ENCODE peak calls at places on chromosomes 16 and 17, in five cellular contexts. One of them, this sample, is unnamed. For H3K4me1, the result is how much of the 10 kb centered on the place peaks cover.

GRCh38 chr16:2954228-2954627 is 9.8 kb upstream of the KREMEN2 start:
- DNase-seq in neural progenitor cell: no peak
- DNase-seq in psoas muscle: peak
- DNase-seq in Caco-2: no peak
- DNase-seq in CD8-positive, alpha-beta T cell: no peak
- DNase-seq in this sample: no peak

GRCh38 chr16:1295465-1295864 is 14.0 kb upstream of the UBE2I start:
- DNase-seq in psoas muscle: no peak
- DNase-seq in neural progenitor cell: no peak
- DNase-seq in CD8-positive, alpha-beta T cell: no peak
- DNase-seq in Caco-2: no peak
- DNase-seq in this sample: no peak

GRCh38 chr16:58451945-58452401 is 48.0 kb upstream of the NDRG4 start:
- DNase-seq in Caco-2: peak
- DNase-seq in neural progenitor cell: no peak
- DNase-seq in psoas muscle: no peak
- DNase-seq in CD8-positive, alpha-beta T cell: no peak
- DNase-seq in this sample: no peak

GRCh38 chr16:9331503-9331902 is 240.1 kb downstream of the HAPSTR1 start:
- DNase-seq in psoas muscle: no peak
- DNase-seq in neural progenitor cell: no peak
- DNase-seq in Caco-2: no peak
- DNase-seq in CD8-positive, alpha-beta T cell: no peak
- DNase-seq in this sample: no peak

GRCh38 chr17:59618894-59619312 is 792 bp upstream of the CLTC start:
- DNase-seq in psoas muscle: no peak
- DNase-seq in neural progenitor cell: peak
- DNase-seq in Caco-2: no peak
- DNase-seq in CD8-positive, alpha-beta T cell: no peak
- DNase-seq in this sample: peak

GRCh38 chr16:57590654-57591085 is 37.8 kb upstream of the ADGRG1 start:
- DNase-seq in Caco-2: no peak
- DNase-seq in neural progenitor cell: no peak
- DNase-seq in CD8-positive, alpha-beta T cell: no peak
- DNase-seq in psoas muscle: no peak
- DNase-seq in this sample: no peak

GRCh38 chr16:14286381-14287230 is 215.5 kb downstream of the MRTFB start:
- DNase-seq in neural progenitor cell: peak
- DNase-seq in CD8-positive, alpha-beta T cell: peak
- DNase-seq in psoas muscle: peak
- DNase-seq in Caco-2: no peak
- DNase-seq in this sample: no peak

GRCh38 chr17:71496552-71496951 is 624.3 kb upstream of the SOX9 start:
- DNase-seq in neural progenitor cell: no peak
- DNase-seq in CD8-positive, alpha-beta T cell: no peak
- DNase-seq in psoas muscle: no peak
- DNase-seq in Caco-2: no peak
- DNase-seq in this sample: no peak

GRCh38 chr16:888901-889570 is 81.7 kb downstream of the LMF1 start:
- DNase-seq in neural progenitor cell: no peak
- DNase-seq in Caco-2: no peak
- DNase-seq in CD8-positive, alpha-beta T cell: no peak
- DNase-seq in psoas muscle: peak
- DNase-seq in this sample: no peak

GRCh38 chr16:67162439-67163163 is 1.9 kb upstream of the HSF4 start:
- DNase-seq in neural progenitor cell: no peak
- DNase-seq in CD8-positive, alpha-beta T cell: no peak
- DNase-seq in Caco-2: no peak
- DNase-seq in psoas muscle: peak
- DNase-seq in this sample: no peak

GRCh38 chr17:17381438-17382059 is 78.4 kb downstream of the NT5M start:
- DNase-seq in Caco-2: no peak
- DNase-seq in psoas muscle: no peak
- DNase-seq in neural progenitor cell: no peak
- DNase-seq in CD8-positive, alpha-beta T cell: no peak
- DNase-seq in this sample: no peak

GRCh38 chr17:75457047-75457654 is 716 bp downstream of the TMEM94 start:
- DNase-seq in neural progenitor cell: peak
- DNase-seq in psoas muscle: peak
- DNase-seq in CD8-positive, alpha-beta T cell: peak
- DNase-seq in Caco-2: peak
- DNase-seq in this sample: peak

GRCh38 chr16:68902376-68903345 is 59.3 kb downstream of the TANGO6 start:
- DNase-seq in Caco-2: peak
- DNase-seq in psoas muscle: no peak
- DNase-seq in CD8-positive, alpha-beta T cell: no peak
- DNase-seq in neural progenitor cell: peak
- DNase-seq in this sample: peak

GRCh38 chr17:10797848-10798328 is 6.0 kb downstream of the TMEM238L start:
- DNase-seq in Caco-2: peak
- DNase-seq in neural progenitor cell: no peak
- DNase-seq in psoas muscle: no peak
- DNase-seq in CD8-positive, alpha-beta T cell: no peak
- DNase-seq in this sample: no peak

GRCh38 chr16:85401370-85401916 is 211.7 kb upstream of the GSE1 start:
- DNase-seq in neural progenitor cell: no peak
- DNase-seq in CD8-positive, alpha-beta T cell: no peak
- DNase-seq in Caco-2: peak
- DNase-seq in psoas muscle: peak
- DNase-seq in this sample: no peak

GRCh38 chr16:85695196-85696128 is 6.7 kb upstream of the GINS2 start:
- DNase-seq in psoas muscle: no peak
- DNase-seq in CD8-positive, alpha-beta T cell: no peak
- DNase-seq in Caco-2: no peak
- DNase-seq in neural progenitor cell: no peak
- DNase-seq in this sample: no peak

GRCh38 chr17:82097187-82097918 is 683 bp downstream of the FASN start:
- DNase-seq in CD8-positive, alpha-beta T cell: no peak
- DNase-seq in Caco-2: peak
- DNase-seq in psoas muscle: peak
- DNase-seq in neural progenitor cell: peak
- DNase-seq in this sample: no peak

GRCh38 chr17:76572201-76572910 is 13.3 kb downstream of the ST6GALNAC2 start:
- DNase-seq in CD8-positive, alpha-beta T cell: no peak
- DNase-seq in neural progenitor cell: no peak
- DNase-seq in psoas muscle: no peak
- DNase-seq in Caco-2: no peak
- DNase-seq in this sample: no peak

GRCh38 chr16:69395859-69396186 is 10.0 kb upstream of the TERF2 start:
- DNase-seq in CD8-positive, alpha-beta T cell: no peak
- DNase-seq in Caco-2: no peak
- DNase-seq in neural progenitor cell: no peak
- DNase-seq in psoas muscle: no peak
- DNase-seq in this sample: no peak

GRCh38 chr17:35630530-35631148 is 43.5 kb downstream of the AP2B1 start:
- DNase-seq in Caco-2: no peak
- DNase-seq in neural progenitor cell: no peak
- DNase-seq in CD8-positive, alpha-beta T cell: no peak
- DNase-seq in psoas muscle: no peak
- DNase-seq in this sample: no peak

GRCh38 chr17:37607637-37608368 is 1.4 kb downstream of the SYNRG start:
- DNase-seq in neural progenitor cell: peak
- DNase-seq in CD8-positive, alpha-beta T cell: peak
- DNase-seq in psoas muscle: no peak
- DNase-seq in Caco-2: no peak
- DNase-seq in this sample: no peak

GRCh38 chr16:78505544-78506371 is 406.3 kb downstream of the WWOX start:
- DNase-seq in neural progenitor cell: no peak
- DNase-seq in CD8-positive, alpha-beta T cell: no peak
- DNase-seq in Caco-2: peak
- DNase-seq in psoas muscle: peak
- DNase-seq in this sample: peak

GRCh38 chr17:29607557-29608195 is 14.7 kb downstream of the ANKRD13B start:
- DNase-seq in neural progenitor cell: no peak
- DNase-seq in Caco-2: no peak
- DNase-seq in psoas muscle: peak
- DNase-seq in CD8-positive, alpha-beta T cell: no peak
- DNase-seq in this sample: no peak
- H3K4me1 ChIP-seq in neural progenitor cell: under half
- H3K4me1 ChIP-seq in Caco-2: under half
- H3K4me1 ChIP-seq in psoas muscle: under half
- H3K4me1 ChIP-seq in CD8-positive, alpha-beta T cell: under half
- H3K4me1 ChIP-seq in this sample: under half

GRCh38 chr17:40515011-40515410 is 13.6 kb upstream of the TNS4 start:
- DNase-seq in neural progenitor cell: no peak
- DNase-seq in psoas muscle: no peak
- DNase-seq in CD8-positive, alpha-beta T cell: no peak
- DNase-seq in Caco-2: no peak
- DNase-seq in this sample: no peak

GRCh38 chr17:40516581-40517285 is 15.3 kb upstream of the TNS4 start:
- DNase-seq in psoas muscle: no peak
- DNase-seq in CD8-positive, alpha-beta T cell: peak
- DNase-seq in Caco-2: peak
- DNase-seq in neural progenitor cell: no peak
- DNase-seq in this sample: no peak

GRCh38 chr17:40514013-40514875 is 12.8 kb upstream of the TNS4 start:
- DNase-seq in neural progenitor cell: no peak
- DNase-seq in CD8-positive, alpha-beta T cell: no peak
- DNase-seq in Caco-2: no peak
- DNase-seq in psoas muscle: no peak
- DNase-seq in this sample: no peak

GRCh38 chr17:40517286-40517662 is 15.9 kb upstream of the TNS4 start:
- DNase-seq in neural progenitor cell: no peak
- DNase-seq in Caco-2: no peak
- DNase-seq in psoas muscle: no peak
- DNase-seq in CD8-positive, alpha-beta T cell: no peak
- DNase-seq in this sample: no peak

DNA sequence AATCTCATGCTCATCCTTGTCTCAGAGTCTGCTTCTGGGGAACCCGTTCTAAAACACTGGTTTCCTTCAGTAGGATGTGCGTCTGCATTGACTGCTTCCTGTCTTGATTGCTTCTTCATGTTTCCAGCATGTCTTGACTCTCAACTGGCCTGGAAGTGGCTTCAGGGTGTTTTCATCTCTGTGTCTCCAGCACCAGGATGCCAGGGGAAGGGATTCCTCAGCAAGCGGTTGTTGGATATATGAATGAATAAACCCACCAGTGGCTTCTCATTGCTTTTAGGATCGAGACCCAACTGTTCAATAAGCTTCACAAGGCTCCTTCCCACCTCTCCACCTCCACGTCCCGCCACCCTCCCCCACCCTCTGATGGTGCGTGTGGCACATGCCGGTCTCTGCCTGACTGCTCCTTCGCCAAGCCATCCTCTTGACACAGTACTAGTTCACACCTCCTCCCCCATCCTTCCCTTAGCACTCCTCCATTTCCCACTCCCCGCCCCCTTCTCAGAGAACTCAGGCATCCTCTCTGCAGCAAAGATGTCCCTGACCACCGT is 14.1 kb upstream of the TNS4 start:
- DNase-seq in neural progenitor cell: no peak
- DNase-seq in psoas muscle: no peak
- DNase-seq in Caco-2: no peak
- DNase-seq in CD8-positive, alpha-beta T cell: no peak
- DNase-seq in this sample: no peak
- H3K4me1 ChIP-seq in neural progenitor cell: under half
- H3K4me1 ChIP-seq in psoas muscle: under half
- H3K4me1 ChIP-seq in Caco-2: under half
- H3K4me1 ChIP-seq in CD8-positive, alpha-beta T cell: under half
- H3K4me1 ChIP-seq in this sample: under half

GRCh38 chr16:89689142-89689541 is 2.7 kb downstream of the CDK10 start:
- DNase-seq in psoas muscle: no peak
- DNase-seq in neural progenitor cell: no peak
- DNase-seq in CD8-positive, alpha-beta T cell: no peak
- DNase-seq in Caco-2: no peak
- DNase-seq in this sample: no peak

GRCh38 chr16:89688395-89688794 is 1.9 kb downstream of the CDK10 start:
- DNase-seq in neural progenitor cell: no peak
- DNase-seq in psoas muscle: no peak
- DNase-seq in Caco-2: no peak
- DNase-seq in CD8-positive, alpha-beta T cell: no peak
- DNase-seq in this sample: no peak

GRCh38 chr16:89691986-89692569 is 5.6 kb downstream of the CDK10 start:
- DNase-seq in Caco-2: no peak
- DNase-seq in CD8-positive, alpha-beta T cell: no peak
- DNase-seq in psoas muscle: no peak
- DNase-seq in neural progenitor cell: no peak
- DNase-seq in this sample: no peak

GRCh38 chr16:89691231-89691985 is 4.9 kb downstream of the CDK10 start:
- DNase-seq in Caco-2: no peak
- DNase-seq in neural progenitor cell: no peak
- DNase-seq in psoas muscle: no peak
- DNase-seq in CD8-positive, alpha-beta T cell: no peak
- DNase-seq in this sample: no peak

DNA sequence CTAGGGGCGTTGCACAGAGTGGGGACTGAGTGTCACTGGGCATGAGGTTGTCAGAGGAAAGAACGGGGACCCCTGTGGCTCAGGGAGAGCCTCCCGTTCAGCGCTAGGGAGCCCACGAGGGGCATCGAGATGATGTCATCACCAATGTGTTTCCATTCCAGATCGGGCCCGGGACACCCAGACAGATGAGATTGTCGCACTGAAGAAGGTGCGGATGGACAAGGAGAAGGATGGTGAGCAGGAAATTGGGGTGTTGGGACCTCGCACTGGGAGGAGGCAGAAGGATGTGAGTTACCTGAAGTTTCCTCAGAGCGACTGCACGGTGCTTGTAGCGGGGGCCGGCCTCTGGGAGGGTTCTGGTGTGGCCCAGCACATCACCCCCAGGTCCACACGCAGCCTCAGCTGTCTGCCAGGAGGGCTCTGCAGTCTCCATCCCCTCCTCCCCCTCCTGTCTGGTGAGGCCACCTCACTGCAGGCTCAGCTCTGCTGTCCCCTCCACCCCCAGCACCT is 4.0 kb downstream of the CDK10 start:
- DNase-seq in neural progenitor cell: no peak
- DNase-seq in psoas muscle: peak
- DNase-seq in CD8-positive, alpha-beta T cell: no peak
- DNase-seq in Caco-2: no peak
- DNase-seq in this sample: no peak
- H3K4me1 ChIP-seq in neural progenitor cell: under half
- H3K4me1 ChIP-seq in psoas muscle: under half
- H3K4me1 ChIP-seq in CD8-positive, alpha-beta T cell: under half
- H3K4me1 ChIP-seq in Caco-2: under half
- H3K4me1 ChIP-seq in this sample: under half

DNA sequence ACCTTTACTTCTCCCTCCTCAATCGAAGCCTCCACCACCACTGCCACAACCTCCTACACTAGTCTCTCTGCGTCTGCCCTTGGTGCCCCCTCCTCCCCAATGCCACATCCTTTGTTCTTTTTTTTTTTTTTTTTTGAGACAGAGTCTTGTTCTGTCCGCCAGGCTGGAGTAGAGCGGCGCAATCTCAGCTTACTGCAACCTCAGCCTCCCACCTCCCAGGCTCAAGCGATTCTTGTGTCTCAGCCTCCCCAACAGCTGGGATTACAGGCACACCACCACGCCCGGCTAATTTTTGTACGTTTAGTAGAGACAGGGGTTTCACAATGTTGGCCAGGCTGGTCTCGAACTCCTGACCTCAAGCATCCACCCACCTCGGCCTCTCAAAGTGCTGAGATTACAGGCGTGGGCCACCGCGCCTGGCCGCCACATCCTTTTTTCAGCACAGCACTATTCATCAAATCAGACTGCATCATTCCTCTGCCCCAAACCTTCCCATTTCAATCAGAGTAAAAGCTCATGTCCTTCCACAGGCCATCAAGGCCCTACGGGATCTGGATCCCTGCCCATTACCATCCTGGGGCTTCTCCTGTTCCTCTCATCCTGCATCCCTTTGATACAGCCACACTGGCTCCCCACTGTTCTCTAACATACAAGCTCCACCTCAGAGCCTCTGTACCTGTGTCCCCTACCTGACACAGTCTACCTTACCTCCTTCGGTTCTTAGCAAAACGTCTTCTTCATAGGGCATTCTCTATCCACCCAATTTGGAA is 2.0 kb downstream of the KLHL11 start:
- DNase-seq in Caco-2: no peak
- DNase-seq in neural progenitor cell: peak
- DNase-seq in psoas muscle: no peak
- DNase-seq in CD8-positive, alpha-beta T cell: peak
- DNase-seq in this sample: no peak
- H3K4me1 ChIP-seq in Caco-2: under half
- H3K4me1 ChIP-seq in neural progenitor cell: under half
- H3K4me1 ChIP-seq in psoas muscle: under half
- H3K4me1 ChIP-seq in CD8-positive, alpha-beta T cell: under half
- H3K4me1 ChIP-seq in this sample: under half